ENCODE peak calls at places on chromosome 21, in four cellular contexts. N is NCI-H774, E is GM04503, W is foreskin fibroblast. A is an unnamed sample.

GRCh38 chr21:33051925-33052324 is 18.0 kb upstream of the OLIG1 start:
- DNase-seq in N (no peak), E (no peak), W (no peak), A (no peak)

GRCh38 chr21:39788383-39788782 is 43.4 kb downstream of the IGSF5 start:
- DNase-seq in N (peak), E (peak), W (peak), A (peak)

GRCh38 chr21:31185663-31186062 is 147.4 kb upstream of the KRTAP19-8 start:
- DNase-seq in N (no peak), E (no peak), W (no peak), A (no peak)

GRCh38 chr21:27190601-27191000 is 223.7 kb upstream of the ADAMTS5 start:
- DNase-seq in N (no peak), E (peak), W (no peak), A (peak)

GRCh38 chr21:42002421-42002958 is 7.7 kb downstream of the ZBTB21 start:
- DNase-seq in N (no peak), E (peak), W (peak), A (no peak)

GRCh38 chr21:37916795-37917142 is 512 bp upstream of the KCNJ6 start:
- DNase-seq in N (peak), E (no peak), W (no peak), A (no peak)

GRCh38 chr21:36103434-36103833 is 31.4 kb upstream of the CBR3 start:
- DNase-seq in N (no peak), E (no peak), W (no peak), A (no peak)

GRCh38 chr21:33196956-33197374 is 32.8 kb upstream of the IFNAR2 start:
- DNase-seq in N (peak), E (no peak), W (peak), A (peak)

GRCh38 chr21:39518055-39518844 is 66.5 kb downstream of the SH3BGR start:
- DNase-seq in N (peak), E (no peak), W (peak), A (no peak)

GRCh38 chr21:42423197-42423675 is 19.5 kb downstream of the UBASH3A start:
- DNase-seq in N (no peak), E (no peak), W (no peak), A (no peak)

A was measured in LNCaP clone FGC.